ENCODE peak calls at places on chromosome X, in seven cellular contexts. F is fibroblast of lung, Z is GM23338, M is GM23248, H is PC-3, L is IMR-90, B is Karpas-422. O is an unnamed sample.

GRCh38 chrX:1163231-1163630 is 49.2 kb downstream of the CRLF2 start:
- DNase-seq in F (no peak), Z (no peak), M (no peak), H (no peak), L (no peak), B (no peak), O (no peak)

GRCh38 chrX:32687379-32687778 is 524.0 kb downstream of the DMD start:
- DNase-seq in F (no peak), Z (peak), M (no peak), H (no peak), L (no peak), B (no peak), O (peak)

GRCh38 chrX:22135994-22136684 is 104.0 kb downstream of the PHEX start:
- DNase-seq in F (peak), Z (peak), M (peak), H (peak), L (peak), B (peak), O (peak)

GRCh38 chrX:45557390-45557789 is 356.7 kb upstream of the DIPK2B start:
- DNase-seq in F (peak), Z (no peak), M (peak), H (peak), L (peak), B (no peak), O (no peak)

GRCh38 chrX:153821066-153821465 is 9.3 kb downstream of the PDZD4 start:
- DNase-seq in F (no peak), Z (no peak), M (no peak), H (no peak), L (no peak), B (no peak), O (no peak)

GRCh38 chrX:35406386-35406785 is 391.8 kb upstream of the MAGEB16 start:
- DNase-seq in F (no peak), Z (no peak), M (no peak), H (no peak), L (no peak), B (no peak), O (no peak)

GRCh38 chrX:21840199-21840557 is 761 bp downstream of the MBTPS2 start:
- DNase-seq in F (no peak), Z (no peak), M (peak), H (no peak), L (peak), B (peak), O (no peak)

GRCh38 chrX:134935286-134935685 is 55.5 kb upstream of the SMIM10 start:
- DNase-seq in F (no peak), Z (no peak), M (no peak), H (no peak), L (no peak), B (no peak), O (no peak)

GRCh38 chrX:85109235-85109634 is 105.6 kb downstream of the APOOL start:
- DNase-seq in F (no peak), Z (peak), M (peak), H (peak), L (no peak), B (peak), O (peak)

GRCh38 chrX:31423575-31424284 is 351.9 kb upstream of the FTHL17 start:
- DNase-seq in F (peak), Z (peak), M (peak), H (peak), L (peak), B (peak), O (peak)

GRCh38 chrX:2451456-2452316 is 49.1 kb downstream of the DHRSX start:
- DNase-seq in F (peak), Z (peak), M (peak), H (no peak), L (peak), B (no peak), O (peak)

GRCh38 chrX:82224961-82225360 is 1023.1 kb downstream of the SH3BGRL start:
- DNase-seq in F (no peak), Z (no peak), M (no peak), H (no peak), L (no peak), B (no peak), O (no peak)

GRCh38 chrX:48971325-48972213 is at the start of gene KCND1:
- DNase-seq in F (peak), Z (peak), M (peak), H (no peak), L (peak), B (no peak), O (peak)

GRCh38 chrX:119667111-119667928 is 25.6 kb downstream of the SEPTIN6 start:
- DNase-seq in F (no peak), Z (no peak), M (no peak), H (no peak), L (no peak), B (no peak), O (peak)

GRCh38 chrX:47191331-47191730 is 2.3 kb upstream of the UBA1 start:
- DNase-seq in F (no peak), Z (peak), M (peak), H (peak), L (no peak), B (peak), O (peak)

GRCh38 chrX:53729756-53730155 is 43.2 kb upstream of the HUWE1 start:
- DNase-seq in F (no peak), Z (no peak), M (peak), H (no peak), L (no peak), B (no peak), O (no peak)

GRCh38 chrX:13387656-13388421 is 68.0 kb upstream of the ATXN3L start:
- DNase-seq in F (no peak), Z (no peak), M (peak), H (peak), L (peak), B (peak), O (no peak)

GRCh38 chrX:129540068-129540653 is at the start of gene OCRL:
- DNase-seq in F (peak), Z (peak), M (peak), H (peak), L (peak), B (peak), O (peak)

GRCh38 chrX:48864210-48864609 is 28.8 kb upstream of the PCSK1N start:
- DNase-seq in F (peak), Z (no peak), M (peak), H (peak), L (peak), B (no peak), O (no peak)

GRCh38 chrX:103431316-103431715 is 55.0 kb downstream of the BEX3 start:
- DNase-seq in F (peak), Z (no peak), M (peak), H (peak), L (peak), B (no peak), O (no peak)

GRCh38 chrX:104566921-104567501 is 1.0 kb downstream of the IL1RAPL2 start:
- DNase-seq in F (no peak), Z (peak), M (no peak), H (peak), L (no peak), B (no peak), O (peak)
- H3K4me2 ChIP-seq in F (no peak), Z (peak), M (no peak), H (peak), L (no peak), B (no peak), O (peak)

GRCh38 chrX:44144491-44144890 is 171.3 kb upstream of the NDP start:
- DNase-seq in F (no peak), Z (no peak), M (no peak), H (no peak), L (no peak), B (no peak), O (no peak)

DNA sequence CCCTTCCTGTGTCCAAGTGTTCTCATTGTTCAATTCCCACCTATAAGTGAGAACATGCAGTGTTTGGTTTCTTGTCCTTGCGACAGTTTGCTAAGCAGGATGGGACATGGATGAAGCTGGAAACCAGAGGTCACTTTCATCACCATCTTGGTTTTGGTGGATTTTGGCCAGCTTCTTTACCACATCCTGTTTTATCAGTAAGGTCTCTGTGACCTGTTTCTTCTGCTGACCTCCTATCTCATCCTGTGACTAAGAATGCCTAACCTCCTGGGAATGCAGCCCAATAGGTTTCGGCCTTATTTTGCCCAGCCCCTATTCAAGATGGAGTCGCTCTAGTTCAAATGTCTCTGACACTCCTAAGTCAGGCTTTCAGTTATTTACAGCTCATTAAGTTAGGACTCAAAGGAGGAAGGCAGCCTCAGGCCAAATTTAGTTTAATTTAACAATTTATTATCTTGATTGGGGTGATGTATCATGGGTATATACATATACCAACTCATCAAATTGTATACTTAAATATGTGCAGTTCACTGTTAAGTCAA is 169.9 kb upstream of the NDP start:
- DNase-seq in F (no peak), Z (no peak), M (no peak), H (peak), L (no peak), B (no peak), O (no peak)
- H3K4me3 ChIP-seq in F (no peak), Z (no peak), M (no peak), H (no peak), L (no peak), B (no peak), O (no peak)

GRCh38 chrX:130714665-130715064 is 188.3 kb downstream of the ENOX2 start:
- DNase-seq in F (no peak), Z (no peak), M (no peak), H (no peak), L (no peak), B (no peak), O (no peak)
- H3K4me2 ChIP-seq in F (no peak), Z (no peak), M (no peak), H (no peak), L (no peak), B (no peak), O (no peak)

DNA sequence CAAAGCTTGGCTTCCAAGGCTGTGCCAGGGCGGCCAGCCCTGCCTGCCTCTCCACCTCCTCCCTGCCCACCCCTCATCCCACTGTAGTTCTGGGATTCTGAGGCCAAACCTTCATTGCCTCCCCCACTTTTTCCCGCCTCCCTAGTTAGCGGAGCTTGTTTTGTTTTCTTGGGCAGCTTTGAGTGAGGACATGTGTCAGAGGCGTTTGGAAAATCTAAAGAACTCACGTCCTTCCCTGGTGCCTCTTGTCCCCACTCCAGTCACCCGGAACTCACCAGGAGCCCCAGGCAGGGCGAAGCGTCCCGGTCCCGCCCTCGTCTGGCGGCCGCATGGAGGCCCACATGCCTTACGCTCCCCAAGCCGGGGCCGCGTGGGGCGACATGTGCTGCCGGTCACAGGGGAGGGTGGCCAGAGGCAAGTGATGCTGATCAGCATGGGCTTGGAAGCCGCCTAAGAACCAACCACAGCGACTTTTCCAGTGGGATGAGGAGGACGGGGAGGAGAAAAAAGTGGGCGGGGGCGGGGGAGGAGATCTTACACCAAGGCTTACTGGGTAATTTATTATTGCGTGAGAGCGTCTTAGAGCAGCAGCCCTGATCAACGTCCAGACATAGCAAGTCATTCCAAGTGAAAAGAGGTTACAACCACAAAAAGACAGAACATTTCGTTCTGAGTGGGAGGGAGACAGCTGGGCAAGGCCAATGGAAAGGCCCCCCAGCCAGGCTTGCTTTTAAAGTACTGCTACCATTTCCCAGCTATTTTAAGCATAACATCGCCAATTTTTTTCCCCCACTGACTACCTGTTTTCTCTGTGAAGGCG is 48.5 kb downstream of the PRPS1 start:
- DNase-seq in F (peak), Z (no peak), M (peak), H (peak), L (peak), B (no peak), O (peak)
- H3K4me3 ChIP-seq in F (peak), Z (no peak), M (peak), H (peak), L (peak), B (peak), O (no peak)

DNA sequence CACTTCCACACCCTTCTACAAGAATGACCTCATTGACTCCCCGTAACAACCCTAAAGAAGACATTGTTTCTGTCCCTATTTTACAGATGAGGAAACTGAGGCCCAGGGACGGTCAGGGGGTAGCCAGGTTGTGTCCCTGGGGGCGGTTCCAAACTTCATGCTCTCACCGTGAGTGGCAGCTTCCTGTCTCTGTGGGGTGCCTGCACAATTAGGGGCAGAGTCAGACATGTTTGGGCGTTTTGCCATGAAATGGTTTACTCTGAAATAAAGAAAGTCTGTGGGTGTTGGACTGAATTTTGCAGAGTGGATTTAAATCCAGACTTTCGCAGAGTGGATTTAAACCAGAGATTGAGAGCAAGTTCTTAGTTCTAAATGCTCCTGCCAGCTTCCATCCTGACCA is 44.3 kb upstream of the TBL1X start:
- DNase-seq in F (peak), Z (peak), M (no peak), H (no peak), L (peak), B (no peak), O (peak)
- H3K4me2 ChIP-seq in F (no peak), Z (no peak), M (no peak), H (no peak), L (no peak), B (no peak), O (no peak)

DNA sequence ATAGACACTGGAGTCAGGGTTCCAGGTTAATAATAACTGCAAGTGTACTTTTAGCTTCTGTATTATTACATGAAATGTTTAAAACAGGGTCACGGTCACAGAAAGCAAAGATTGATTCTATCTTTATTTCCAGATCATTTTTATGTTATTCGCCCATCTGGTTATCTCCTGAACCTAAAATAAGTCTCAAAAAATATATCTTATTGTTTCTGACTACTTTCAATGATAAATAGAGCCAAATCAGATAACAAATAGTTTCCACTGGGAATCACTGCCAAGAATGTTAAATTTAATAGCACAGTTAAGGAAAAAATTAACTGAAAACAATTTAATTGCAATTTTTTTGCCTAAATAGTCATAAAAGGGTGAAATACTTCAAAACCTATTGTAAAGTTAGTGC is 17.2 kb upstream of the VEGFD start:
- DNase-seq in F (no peak), Z (no peak), M (no peak), H (no peak), L (no peak), B (no peak), O (no peak)
- H3K4me3 ChIP-seq in F (no peak), Z (no peak), M (no peak), H (no peak), L (no peak), B (no peak), O (no peak)

GRCh38 chrX:111376897-111377601 is 34.9 kb downstream of the DCX start:
- DNase-seq in F (no peak), Z (peak), M (no peak), H (no peak), L (no peak), B (no peak), O (peak)
- H3K4me2 ChIP-seq in F (no peak), Z (no peak), M (no peak), H (no peak), L (no peak), B (no peak), O (no peak)

GRCh38 chrX:19800821-19801220 is 86.6 kb downstream of the SH3KBP1 start:
- DNase-seq in F (no peak), Z (no peak), M (no peak), H (no peak), L (no peak), B (no peak), O (no peak)

GRCh38 chrX:19804168-19804567 is 83.2 kb downstream of the SH3KBP1 start:
- DNase-seq in F (no peak), Z (no peak), M (peak), H (no peak), L (no peak), B (no peak), O (no peak)

GRCh38 chrX:19798423-19798822 is 89.0 kb downstream of the SH3KBP1 start:
- DNase-seq in F (no peak), Z (no peak), M (no peak), H (peak), L (no peak), B (no peak), O (no peak)

GRCh38 chrX:19795289-19795688 is 92.1 kb downstream of the SH3KBP1 start:
- DNase-seq in F (no peak), Z (no peak), M (no peak), H (no peak), L (no peak), B (no peak), O (no peak)

GRCh38 chrX:19799319-19800182 is 87.8 kb downstream of the SH3KBP1 start:
- DNase-seq in F (peak), Z (no peak), M (peak), H (no peak), L (peak), B (no peak), O (no peak)
- H3K4me3 ChIP-seq in F (peak), Z (no peak), M (peak), H (no peak), L (no peak), B (no peak), O (no peak)

GRCh38 chrX:115387327-115387726 is 97.8 kb downstream of the LUZP4 start:
- DNase-seq in F (no peak), Z (no peak), M (no peak), H (no peak), L (no peak), B (no peak), O (no peak)

GRCh38 chrX:115393271-115393670 is 103.8 kb downstream of the LUZP4 start:
- DNase-seq in F (peak), Z (peak), M (peak), H (peak), L (peak), B (no peak), O (no peak)

GRCh38 chrX:115392031-115392430 is 102.5 kb downstream of the LUZP4 start:
- DNase-seq in F (no peak), Z (no peak), M (no peak), H (no peak), L (no peak), B (no peak), O (no peak)

GRCh38 chrX:115392871-115393270 is 103.4 kb downstream of the LUZP4 start:
- DNase-seq in F (no peak), Z (no peak), M (no peak), H (no peak), L (no peak), B (no peak), O (no peak)

GRCh38 chrX:115388879-115389278 is 99.4 kb downstream of the LUZP4 start:
- DNase-seq in F (peak), Z (no peak), M (no peak), H (no peak), L (peak), B (no peak), O (no peak)
- H3K4me2 ChIP-seq in F (no peak), Z (no peak), M (no peak), H (no peak), L (peak), B (no peak), O (no peak)

GRCh38 chrX:132294192-132294591 is 74.9 kb upstream of the RAP2C start:
- DNase-seq in F (no peak), Z (no peak), M (no peak), H (no peak), L (no peak), B (no peak), O (no peak)
- H3K4me3 ChIP-seq in F (no peak), Z (no peak), M (no peak), H (no peak), L (no peak), B (no peak), O (no peak)

O was measured in mesendoderm.